ENCODE peak calls at places on chromosomes 6 and 20, in ten cellular contexts. P, V, B, A, I, H, Z, R, S and O are unnamed samples.

GRCh38 chr6:87393026-87393622 is 14.6 kb upstream of the CFAP206 start:
- DNase-seq in P (peak), V (peak), B (no peak), A (peak), I (peak), H (peak), Z (peak), R (no peak), S (no peak), O (no peak)

GRCh38 chr20:7853493-7853892 is 86.8 kb downstream of the HAO1 start:
- DNase-seq in P (no peak), V (no peak), B (no peak), A (no peak), I (no peak), H (no peak), Z (no peak), R (no peak), S (no peak), O (no peak)

GRCh38 chr20:32678948-32679347 is 5.2 kb upstream of the C20orf203 start:
- DNase-seq in P (no peak), V (no peak), B (no peak), A (no peak), I (no peak), H (no peak), Z (no peak), R (no peak), S (no peak), O (no peak)

GRCh38 chr6:146892613-146893401 is 294.0 kb downstream of the ADGB start:
- DNase-seq in P (peak), V (peak), B (no peak), A (no peak), I (no peak), H (no peak), Z (peak), R (no peak), S (no peak), O (no peak)

GRCh38 chr6:52010145-52010544 is 77.3 kb downstream of the PKHD1 start:
- DNase-seq in P (no peak), V (no peak), B (no peak), A (no peak), I (no peak), H (no peak), Z (no peak), R (no peak), S (no peak), O (no peak)

GRCh38 chr6:38220069-38220723 is 400.7 kb downstream of the ZFAND3 start:
- DNase-seq in P (no peak), V (no peak), B (no peak), A (no peak), I (no peak), H (no peak), Z (no peak), R (no peak), S (no peak), O (no peak)

GRCh38 chr6:44056392-44057237 is 70.6 kb downstream of the MRPL14 start:
- DNase-seq in P (no peak), V (no peak), B (no peak), A (no peak), I (no peak), H (no peak), Z (no peak), R (no peak), S (no peak), O (no peak)

GRCh38 chr6:11494786-11495564 is 42.6 kb upstream of the TMEM170B start:
- DNase-seq in P (peak), V (no peak), B (no peak), A (no peak), I (no peak), H (no peak), Z (no peak), R (no peak), S (no peak), O (no peak)

GRCh38 chr20:38343107-38343797 is 3.0 kb upstream of the LBP start:
- DNase-seq in P (peak), V (no peak), B (no peak), A (no peak), I (no peak), H (no peak), Z (no peak), R (no peak), S (no peak), O (no peak)